ENCODE peak calls at places on chromosomes 4 and X, in four cellular contexts. Q is K562, I is GM12878, C is HepG2. N is an unnamed sample.

GRCh38 chr4:182177166-182177565 is 66.0 kb upstream of the TENM3 start:
- DNase-seq in I (no peak), Q (no peak), C (no peak), N (no peak)

GRCh38 chr4:55545133-55545532 is 1.6 kb downstream of the CLOCK start:
- DNase-seq in C (peak), I (no peak), Q (no peak), N (no peak)

GRCh38 chrX:10769696-10770619 is 149.6 kb upstream of the MID1 start:
- DNase-seq in Q (no peak), C (no peak), I (no peak), N (no peak)

GRCh38 chr4:68476191-68476590 is 28.9 kb downstream of the TMPRSS11E start:
- DNase-seq in C (no peak), I (no peak), Q (no peak), N (peak)

GRCh38 chr4:145234086-145234694 is 53.8 kb upstream of the OTUD4 start:
- DNase-seq in I (peak), C (peak), Q (peak), N (peak)

GRCh38 chr4:6020633-6021032 is 2.4 kb upstream of the C4orf50 start:
- DNase-seq in C (no peak), I (no peak), Q (no peak), N (no peak)

GRCh38 chr4:41747230-41748055 is 1.1 kb downstream of the PHOX2B start:
- DNase-seq in C (no peak), I (no peak), Q (no peak), N (peak)

GRCh38 chr4:97150966-97151365 is 992.3 kb downstream of the STPG2 start:
- DNase-seq in C (no peak), I (no peak), Q (no peak), N (no peak)

GRCh38 chr4:10276152-10276551 is 159.6 kb upstream of the WDR1 start:
- DNase-seq in I (no peak), C (no peak), Q (no peak), N (no peak)

GRCh38 chrX:150935466-150935865 is 37.0 kb upstream of the CD99L2 start:
- DNase-seq in I (no peak), C (no peak), Q (no peak), N (no peak)

GRCh38 chrX:74781507-74782034 is 143.7 kb downstream of the NEXMIF start:
- DNase-seq in I (peak), C (no peak), Q (no peak), N (no peak)

GRCh38 chrX:46704767-46705386 is 54.0 kb downstream of the SLC9A7 start:
- DNase-seq in Q (no peak), C (no peak), I (peak), N (no peak)

GRCh38 chr4:147477439-147477838 is 3.5 kb upstream of the EDNRA start:
- DNase-seq in C (no peak), Q (no peak), I (no peak), N (no peak)

GRCh38 chrX:24760601-24761000 is 66.9 kb downstream of the POLA1 start:
- DNase-seq in I (no peak), Q (no peak), C (no peak), N (no peak)

GRCh38 chrX:13398073-13398823 is 78.4 kb upstream of the ATXN3L start:
- DNase-seq in I (no peak), Q (peak), C (peak), N (no peak)

GRCh38 chrX:21968333-21968732 is 27.8 kb downstream of the SMS start:
- DNase-seq in I (no peak), Q (no peak), C (no peak), N (no peak)

GRCh38 chrX:9788908-9789307 is 2.7 kb downstream of the SHROOM2 start:
- DNase-seq in Q (no peak), I (no peak), C (peak), N (no peak)

GRCh38 chr4:139603576-139604387 is 47.8 kb upstream of the SETD7 start:
- DNase-seq in Q (peak), I (peak), C (peak), N (peak)

GRCh38 chr4:12319765-12320164 is 891.1 kb upstream of the HS3ST1 start:
- DNase-seq in I (no peak), Q (no peak), C (no peak), N (no peak)

GRCh38 chr4:27702710-27703431 is 842.2 kb downstream of the STIM2 start:
- DNase-seq in C (peak), I (no peak), Q (no peak), N (peak)

GRCh38 chrX:122579521-122579920 is 604.6 kb upstream of the GRIA3 start:
- DNase-seq in I (no peak), C (no peak), Q (no peak), N (no peak)

GRCh38 chrX:72003811-72004750 is 93.4 kb downstream of the NHSL2 start:
- DNase-seq in Q (no peak), C (no peak), I (no peak), N (peak)

GRCh38 chrX:2385224-2385623 is 115.6 kb downstream of the DHRSX start:
- DNase-seq in Q (no peak), I (no peak), C (no peak), N (no peak)

GRCh38 chr4:187380181-187380581 is 615.4 kb upstream of the ZFP42 start:
- DNase-seq in Q (no peak), I (no peak), C (peak), N (no peak)

GRCh38 chrX:130716822-130717405 is 186.1 kb downstream of the ENOX2 start:
- DNase-seq in I (no peak), C (no peak), Q (no peak), N (no peak)

GRCh38 chrX:130714665-130715064 is 188.3 kb downstream of the ENOX2 start:
- DNase-seq in Q (no peak), I (no peak), C (no peak), N (no peak)

GRCh38 chrX:130715299-130715698 is 187.7 kb downstream of the ENOX2 start:
- DNase-seq in Q (no peak), C (no peak), I (no peak), N (no peak)

GRCh38 chrX:130718137-130718536 is 184.9 kb downstream of the ENOX2 start:
- DNase-seq in I (no peak), Q (no peak), C (no peak), N (no peak)

DNA sequence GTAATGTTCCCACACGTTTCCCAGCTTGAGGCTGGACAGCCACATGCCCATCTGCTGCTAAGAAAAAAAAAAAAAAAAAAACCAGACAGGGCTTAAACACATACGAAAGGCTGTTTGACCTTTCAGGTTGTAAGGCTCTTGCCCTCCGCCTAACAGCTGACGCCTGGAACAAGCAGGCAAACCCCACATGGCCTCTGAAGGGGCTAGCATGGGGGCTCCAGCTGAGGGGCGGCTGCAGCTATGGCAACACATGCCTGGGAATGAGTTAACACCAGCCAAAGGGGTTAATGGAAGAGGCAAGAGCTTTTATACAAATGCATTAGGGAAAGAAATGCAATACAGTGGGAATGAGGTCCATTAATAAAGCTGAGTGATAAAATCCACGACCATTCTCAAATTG is 183.6 kb downstream of the ENOX2 start:
- DNase-seq in C (no peak), Q (no peak), I (no peak), N (peak)
- TF ChIP-seq ZBTB33 in C (no peak), Q (no peak), I (no peak), N (no peak)

DNA sequence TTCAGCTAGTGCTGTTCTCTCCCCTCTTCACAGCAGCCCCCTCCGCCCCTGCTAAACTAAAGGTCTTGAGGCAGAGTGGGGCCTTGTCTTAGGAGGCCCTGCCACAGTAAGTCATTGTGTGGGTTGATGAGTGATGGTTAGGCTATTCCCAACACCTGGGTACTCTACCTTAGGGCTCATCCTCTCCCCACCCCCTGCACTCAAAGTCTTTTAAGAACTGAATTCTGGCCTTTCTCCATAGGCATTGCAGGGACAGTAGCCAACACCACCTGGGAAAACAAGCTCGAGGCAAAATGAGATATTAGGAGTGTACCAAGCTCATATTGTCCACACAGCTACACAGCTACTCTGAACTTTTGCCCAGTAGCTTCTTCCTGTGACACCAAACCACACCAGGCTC is 42.5 kb downstream of the RAB40AL start:
- DNase-seq in C (no peak), I (no peak), Q (no peak), N (no peak)
- TF ChIP-seq USF2 in C (no peak), I (no peak), Q (no peak), N (no peak)

DNA sequence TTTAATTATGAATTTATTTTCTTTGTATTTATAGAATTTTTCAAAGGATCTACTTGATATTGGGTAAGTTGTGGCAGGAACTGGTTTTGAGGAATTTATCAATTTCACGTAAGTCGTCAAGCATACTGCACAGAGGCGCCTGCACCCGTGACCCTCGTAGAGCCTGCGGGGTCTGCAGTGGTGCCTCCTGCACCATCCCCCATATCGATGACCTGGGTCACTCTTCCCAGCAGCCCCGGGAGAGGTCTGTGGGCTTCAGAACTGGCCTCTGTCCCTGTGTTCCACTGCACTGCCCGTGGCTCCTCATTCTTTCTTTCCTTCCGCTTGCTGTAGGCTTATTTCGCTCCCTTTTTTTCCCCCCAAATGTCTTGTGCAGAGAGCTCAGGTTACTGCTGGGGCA is 31.5 kb upstream of the CPLX1 start:
- DNase-seq in C (no peak), Q (no peak), I (no peak), N (no peak)
- TF ChIP-seq ZBTB33 in C (no peak), Q (no peak), I (no peak), N (no peak)

GRCh38 chrX:119069762-119070161 is 3.0 kb upstream of the CT47C1 start:
- DNase-seq in I (no peak), Q (no peak), C (no peak), N (no peak)

GRCh38 chrX:119072771-119073170 is at the start of gene CT47C1:
- DNase-seq in I (no peak), Q (peak), C (no peak), N (no peak)

GRCh38 chrX:119073200-119073905 is 560 bp downstream of the CT47C1 start:
- DNase-seq in C (no peak), Q (no peak), I (no peak), N (no peak)

GRCh38 chrX:119069128-119069527 is 3.7 kb upstream of the CT47C1 start:
- DNase-seq in C (no peak), Q (no peak), I (no peak), N (no peak)

GRCh38 chrX:119071381-119071780 is 1.4 kb upstream of the CT47C1 start:
- DNase-seq in I (no peak), Q (no peak), C (no peak), N (no peak)
- TF ChIP-seq USF2 in I (no peak), Q (no peak), C (no peak), N (no peak)